ENCODE peak calls at places on chromosome 19, in eight cellular contexts. H is mucosa of descending colon; D is endothelial cell; L is iPS-NIHi11; R is activated T-helper 9 cell treated with anti-CD3 and anti-CD28 coated beads, Interleukin-2, amount 50 U/mL, for 16 hours; I is substantia nigra; S is M059J; K is CD4-positive, alpha-beta memory T cell. W is an unnamed sample.

GRCh38 chr19:11659612-11660011 is 62.3 kb downstream of the ZNF627 start:
- DNase-seq in R (no peak), S (peak), D (no peak), K (no peak), I (no peak), L (no peak), H (no peak), W (no peak)

GRCh38 chr19:32798201-32798600 is 71.4 kb downstream of the SLC7A9 start:
- DNase-seq in I (no peak), H (no peak), R (no peak), L (no peak), D (no peak), K (no peak), S (no peak), W (no peak)

GRCh38 chr19:13097331-13098258 is 5.1 kb downstream of the LYL1 start:
- DNase-seq in H (peak), D (peak), I (no peak), K (no peak), S (no peak), L (no peak), R (no peak), W (no peak)

GRCh38 chr19:41702208-41702651 is 6.2 kb upstream of the CEACAM5 start:
- DNase-seq in K (no peak), H (no peak), L (no peak), R (no peak), S (peak), D (no peak), I (no peak), W (no peak)

GRCh38 chr19:18173572-18174294 is at the start of gene IFI30:
- DNase-seq in D (no peak), L (peak), H (peak), I (peak), S (peak), K (peak), R (peak), W (peak)

GRCh38 chr19:13064092-13064489 is 38.6 kb downstream of the LYL1 start:
- DNase-seq in K (no peak), L (no peak), S (no peak), D (no peak), I (no peak), H (no peak), R (no peak), W (no peak)

GRCh38 chr19:2503521-2504109 is 27.7 kb downstream of the GADD45B start:
- DNase-seq in K (peak), S (peak), I (no peak), H (no peak), D (no peak), R (peak), L (peak), W (no peak)

GRCh38 chr19:2509096-2509495 is 33.2 kb downstream of the GADD45B start:
- DNase-seq in L (no peak), S (no peak), K (no peak), R (no peak), I (no peak), D (no peak), H (no peak), W (no peak)

GRCh38 chr19:11306337-11306736 is 10.4 kb downstream of the TSPAN16 start:
- DNase-seq in H (no peak), I (no peak), R (no peak), D (no peak), K (no peak), L (no peak), S (peak), W (no peak)

GRCh38 chr19:36115453-36116343 is at the start of gene TBCB:
- DNase-seq in H (peak), R (peak), I (peak), S (no peak), L (peak), D (peak), K (no peak), W (peak)

GRCh38 chr19:56933014-56933705 is 92.6 kb upstream of the PEG3 start:
- DNase-seq in L (no peak), R (no peak), D (no peak), K (no peak), S (no peak), I (no peak), H (no peak), W (no peak)

GRCh38 chr19:4057913-4058695 is 8.6 kb downstream of the ZBTB7A start:
- DNase-seq in S (peak), K (no peak), R (peak), L (no peak), D (no peak), H (peak), I (no peak), W (peak)

GRCh38 chr19:53880716-53881481 is 1.1 kb upstream of the PRKCG start:
- DNase-seq in K (no peak), S (no peak), I (no peak), L (no peak), R (no peak), H (peak), D (no peak), W (no peak)

GRCh38 chr19:7888145-7888825 is at the start of gene LRRC8E:
- DNase-seq in K (no peak), R (no peak), D (peak), I (no peak), L (peak), H (peak), S (peak), W (no peak)

GRCh38 chr19:38564981-38565685 is 52.6 kb downstream of the MAP4K1 start:
- DNase-seq in S (no peak), I (no peak), H (no peak), L (peak), D (no peak), K (peak), R (no peak), W (peak)

W was measured in natural killer cell treated with Interleukin-12 subunit alpha and Interleukin-12 subunit beta and Interleukin-15 and Interleukin-18, amount 100 ng/mL, for 72 hours.